ENCODE peak calls at places on chromosomes 4 and X, in seven cellular contexts. One of them, this sample, is unnamed.

GRCh38 chrX:31706456-31706855 is 634.6 kb upstream of the FTHL17 start:
- DNase-seq in CD8-positive, alpha-beta T cell: no peak
- DNase-seq in ovary: no peak
- DNase-seq in HCT116: no peak
- DNase-seq in right atrium auricular region: no peak
- DNase-seq in left ventricle myocardium inferior: no peak
- DNase-seq in tibial nerve: no peak
- DNase-seq in this sample: no peak

GRCh38 chr4:28146191-28146590 is 1285.5 kb downstream of the STIM2 start:
- DNase-seq in CD8-positive, alpha-beta T cell: no peak
- DNase-seq in ovary: no peak
- DNase-seq in HCT116: no peak
- DNase-seq in right atrium auricular region: no peak
- DNase-seq in left ventricle myocardium inferior: no peak
- DNase-seq in tibial nerve: no peak
- DNase-seq in this sample: no peak

GRCh38 chr4:8371251-8371995 is 69.1 kb downstream of the ACOX3 start:
- DNase-seq in CD8-positive, alpha-beta T cell: no peak
- DNase-seq in ovary: no peak
- DNase-seq in HCT116: no peak
- DNase-seq in right atrium auricular region: no peak
- DNase-seq in left ventricle myocardium inferior: no peak
- DNase-seq in tibial nerve: no peak
- DNase-seq in this sample: no peak

GRCh38 chr4:89781321-89781720 is 55.6 kb downstream of the SNCA start:
- DNase-seq in CD8-positive, alpha-beta T cell: no peak
- DNase-seq in ovary: no peak
- DNase-seq in HCT116: no peak
- DNase-seq in right atrium auricular region: no peak
- DNase-seq in left ventricle myocardium inferior: no peak
- DNase-seq in tibial nerve: no peak
- DNase-seq in this sample: no peak

GRCh38 chrX:1481636-1482529 is 29.2 kb upstream of the ASMTL start:
- DNase-seq in CD8-positive, alpha-beta T cell: peak
- DNase-seq in ovary: no peak
- DNase-seq in HCT116: peak
- DNase-seq in right atrium auricular region: peak
- DNase-seq in left ventricle myocardium inferior: peak
- DNase-seq in tibial nerve: no peak
- DNase-seq in this sample: no peak

GRCh38 chr4:681736-682451 is 7.1 kb downstream of the SLC49A3 start:
- DNase-seq in CD8-positive, alpha-beta T cell: peak
- DNase-seq in ovary: peak
- DNase-seq in HCT116: no peak
- DNase-seq in right atrium auricular region: no peak
- DNase-seq in left ventricle myocardium inferior: no peak
- DNase-seq in tibial nerve: no peak
- DNase-seq in this sample: no peak

GRCh38 chrX:72048515-72049455 is 82.9 kb downstream of the RTL5 start:
- DNase-seq in CD8-positive, alpha-beta T cell: peak
- DNase-seq in ovary: no peak
- DNase-seq in HCT116: no peak
- DNase-seq in right atrium auricular region: no peak
- DNase-seq in left ventricle myocardium inferior: no peak
- DNase-seq in tibial nerve: no peak
- DNase-seq in this sample: no peak

GRCh38 chr4:137981277-137981676 is 260.9 kb downstream of the SLC7A11 start:
- DNase-seq in CD8-positive, alpha-beta T cell: no peak
- DNase-seq in ovary: no peak
- DNase-seq in HCT116: peak
- DNase-seq in right atrium auricular region: no peak
- DNase-seq in left ventricle myocardium inferior: no peak
- DNase-seq in tibial nerve: no peak
- DNase-seq in this sample: no peak

GRCh38 chr4:139200506-139200905 is 23.5 kb upstream of the ELF2 start:
- DNase-seq in CD8-positive, alpha-beta T cell: no peak
- DNase-seq in ovary: no peak
- DNase-seq in HCT116: no peak
- DNase-seq in right atrium auricular region: no peak
- DNase-seq in left ventricle myocardium inferior: no peak
- DNase-seq in tibial nerve: no peak
- DNase-seq in this sample: no peak

GRCh38 chrX:1164322-1165288 is 47.8 kb downstream of the CRLF2 start:
- DNase-seq in CD8-positive, alpha-beta T cell: no peak
- DNase-seq in ovary: no peak
- DNase-seq in HCT116: no peak
- DNase-seq in right atrium auricular region: no peak
- DNase-seq in left ventricle myocardium inferior: no peak
- DNase-seq in tibial nerve: no peak
- DNase-seq in this sample: no peak

GRCh38 chr4:111450867-111451266 is 694.4 kb upstream of the FAM241A start:
- DNase-seq in CD8-positive, alpha-beta T cell: no peak
- DNase-seq in ovary: no peak
- DNase-seq in HCT116: no peak
- DNase-seq in right atrium auricular region: no peak
- DNase-seq in left ventricle myocardium inferior: no peak
- DNase-seq in tibial nerve: no peak
- DNase-seq in this sample: no peak

GRCh38 chr4:6435010-6435409 is 37.4 kb downstream of the PPP2R2C start:
- DNase-seq in CD8-positive, alpha-beta T cell: no peak
- DNase-seq in ovary: no peak
- DNase-seq in HCT116: no peak
- DNase-seq in right atrium auricular region: no peak
- DNase-seq in left ventricle myocardium inferior: no peak
- DNase-seq in tibial nerve: no peak
- DNase-seq in this sample: no peak

GRCh38 chrX:135308345-135308855 is 880 bp upstream of the ETDC start:
- DNase-seq in CD8-positive, alpha-beta T cell: no peak
- DNase-seq in ovary: no peak
- DNase-seq in HCT116: no peak
- DNase-seq in right atrium auricular region: no peak
- DNase-seq in left ventricle myocardium inferior: no peak
- DNase-seq in tibial nerve: no peak
- DNase-seq in this sample: no peak

GRCh38 chr4:69546121-69546520 is 50.4 kb upstream of the UGT2B4 start:
- DNase-seq in CD8-positive, alpha-beta T cell: no peak
- DNase-seq in ovary: no peak
- DNase-seq in HCT116: no peak
- DNase-seq in right atrium auricular region: no peak
- DNase-seq in left ventricle myocardium inferior: no peak
- DNase-seq in tibial nerve: no peak
- DNase-seq in this sample: no peak

GRCh38 chr4:104905546-104905945 is 241.1 kb upstream of the TET2 start:
- DNase-seq in CD8-positive, alpha-beta T cell: no peak
- DNase-seq in ovary: no peak
- DNase-seq in HCT116: no peak
- DNase-seq in right atrium auricular region: no peak
- DNase-seq in left ventricle myocardium inferior: no peak
- DNase-seq in tibial nerve: no peak
- DNase-seq in this sample: no peak

GRCh38 chr4:15479089-15479912 is 9.6 kb downstream of the CC2D2A start:
- DNase-seq in CD8-positive, alpha-beta T cell: no peak
- DNase-seq in ovary: peak
- DNase-seq in HCT116: peak
- DNase-seq in right atrium auricular region: no peak
- DNase-seq in left ventricle myocardium inferior: no peak
- DNase-seq in tibial nerve: no peak
- DNase-seq in this sample: no peak

GRCh38 chr4:145177906-145178538 is 2.4 kb downstream of the OTUD4 start:
- DNase-seq in CD8-positive, alpha-beta T cell: no peak
- DNase-seq in ovary: no peak
- DNase-seq in HCT116: no peak
- DNase-seq in right atrium auricular region: no peak
- DNase-seq in left ventricle myocardium inferior: no peak
- DNase-seq in tibial nerve: no peak
- DNase-seq in this sample: no peak

DNA sequence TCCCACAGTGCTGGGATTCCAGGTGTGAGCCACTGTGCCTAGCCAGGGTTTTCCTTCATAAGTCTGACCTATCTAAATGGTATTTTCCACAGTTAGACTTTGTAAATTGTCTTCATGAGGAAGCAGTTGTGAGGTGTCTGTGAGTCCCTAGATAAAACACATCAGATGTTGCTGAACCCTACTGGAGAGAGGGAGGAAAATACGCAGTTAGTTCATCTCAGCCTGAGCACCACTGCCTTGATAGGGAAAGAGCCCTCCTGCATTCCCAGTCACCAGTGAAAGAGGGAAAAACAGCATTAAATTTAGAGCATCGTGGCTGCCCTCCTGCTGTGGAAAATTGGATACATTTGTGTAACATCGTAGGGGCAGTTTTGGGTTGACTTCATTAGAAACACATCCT is 31.7 kb upstream of the CLDN34 start:
- DNase-seq in CD8-positive, alpha-beta T cell: no peak
- DNase-seq in ovary: no peak
- DNase-seq in HCT116: no peak
- DNase-seq in right atrium auricular region: no peak
- DNase-seq in left ventricle myocardium inferior: no peak
- DNase-seq in tibial nerve: no peak
- DNase-seq in this sample: no peak
- TF ChIP-seq CTCF in CD8-positive, alpha-beta T cell: no peak
- TF ChIP-seq CTCF in ovary: no peak
- TF ChIP-seq CTCF in HCT116: no peak
- TF ChIP-seq CTCF in right atrium auricular region: no peak
- TF ChIP-seq CTCF in left ventricle myocardium inferior: no peak
- TF ChIP-seq CTCF in tibial nerve: no peak
- TF ChIP-seq CTCF in this sample: no peak

GRCh38 chr4:101201421-101201820 is 145.9 kb downstream of the PPP3CA start:
- DNase-seq in CD8-positive, alpha-beta T cell: no peak
- DNase-seq in ovary: no peak
- DNase-seq in HCT116: no peak
- DNase-seq in right atrium auricular region: no peak
- DNase-seq in left ventricle myocardium inferior: no peak
- DNase-seq in tibial nerve: no peak
- DNase-seq in this sample: no peak

GRCh38 chr4:101198741-101199339 is 148.5 kb downstream of the PPP3CA start:
- DNase-seq in CD8-positive, alpha-beta T cell: no peak
- DNase-seq in ovary: no peak
- DNase-seq in HCT116: no peak
- DNase-seq in right atrium auricular region: no peak
- DNase-seq in left ventricle myocardium inferior: no peak
- DNase-seq in tibial nerve: no peak
- DNase-seq in this sample: no peak

GRCh38 chr4:101200561-101200960 is 146.8 kb downstream of the PPP3CA start:
- DNase-seq in CD8-positive, alpha-beta T cell: no peak
- DNase-seq in ovary: no peak
- DNase-seq in HCT116: peak
- DNase-seq in right atrium auricular region: no peak
- DNase-seq in left ventricle myocardium inferior: no peak
- DNase-seq in tibial nerve: no peak
- DNase-seq in this sample: no peak

GRCh38 chr4:101197350-101197749 is 150.0 kb downstream of the PPP3CA start:
- DNase-seq in CD8-positive, alpha-beta T cell: no peak
- DNase-seq in ovary: no peak
- DNase-seq in HCT116: no peak
- DNase-seq in right atrium auricular region: no peak
- DNase-seq in left ventricle myocardium inferior: no peak
- DNase-seq in tibial nerve: no peak
- DNase-seq in this sample: no peak

DNA sequence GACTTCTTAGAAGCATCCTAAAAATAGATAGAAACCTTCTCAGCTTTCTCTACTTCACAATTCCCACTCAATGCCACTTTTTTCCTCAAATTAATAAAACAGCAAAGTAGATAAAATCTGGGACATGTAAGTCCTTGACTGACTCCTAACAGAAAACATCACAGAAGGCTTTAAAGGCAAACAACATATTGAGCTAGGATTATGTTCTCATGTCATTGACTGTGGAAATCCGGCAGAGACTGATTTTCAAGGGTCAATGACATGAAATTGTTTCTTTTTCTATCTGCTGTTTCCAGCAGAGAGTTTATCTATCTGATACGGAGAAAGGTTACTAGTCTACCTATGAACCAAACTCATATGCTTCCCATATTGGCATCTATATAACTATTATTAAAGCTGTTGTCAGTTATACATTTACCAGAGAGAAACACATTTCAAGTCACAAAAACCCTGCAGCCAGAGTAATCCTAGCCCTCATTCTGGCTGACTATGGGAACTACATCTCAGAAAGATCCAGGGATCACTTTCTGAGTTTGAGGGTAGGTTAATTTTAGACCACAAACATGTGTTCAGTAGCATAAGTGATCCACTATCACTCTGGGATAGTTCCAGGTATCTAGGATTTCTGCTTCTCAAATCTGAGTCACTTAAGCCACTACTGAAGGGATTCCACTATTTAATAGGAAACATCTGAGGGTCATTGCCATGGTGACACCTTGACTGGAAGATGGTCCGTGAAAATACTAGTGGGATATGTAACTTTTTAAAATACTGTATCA is 147.6 kb downstream of the PPP3CA start:
- DNase-seq in CD8-positive, alpha-beta T cell: no peak
- DNase-seq in ovary: no peak
- DNase-seq in HCT116: no peak
- DNase-seq in right atrium auricular region: no peak
- DNase-seq in left ventricle myocardium inferior: no peak
- DNase-seq in tibial nerve: no peak
- DNase-seq in this sample: no peak
- H3K4me3 ChIP-seq in CD8-positive, alpha-beta T cell: no peak
- H3K4me3 ChIP-seq in ovary: no peak
- H3K4me3 ChIP-seq in HCT116: peak
- H3K4me3 ChIP-seq in right atrium auricular region: no peak
- H3K4me3 ChIP-seq in left ventricle myocardium inferior: no peak
- H3K4me3 ChIP-seq in tibial nerve: no peak
- H3K4me3 ChIP-seq in this sample: no peak

GRCh38 chrX:55450259-55450658 is 1.7 kb upstream of the MAGEH1 start:
- DNase-seq in CD8-positive, alpha-beta T cell: no peak
- DNase-seq in ovary: no peak
- DNase-seq in HCT116: no peak
- DNase-seq in right atrium auricular region: no peak
- DNase-seq in left ventricle myocardium inferior: no peak
- DNase-seq in tibial nerve: no peak
- DNase-seq in this sample: no peak

GRCh38 chrX:55451990-55452824 is at the start of gene MAGEH1:
- DNase-seq in CD8-positive, alpha-beta T cell: peak
- DNase-seq in ovary: peak
- DNase-seq in HCT116: no peak
- DNase-seq in right atrium auricular region: peak
- DNase-seq in left ventricle myocardium inferior: peak
- DNase-seq in tibial nerve: peak
- DNase-seq in this sample: peak

GRCh38 chrX:55452825-55453124 is 848 bp downstream of the MAGEH1 start:
- DNase-seq in CD8-positive, alpha-beta T cell: no peak
- DNase-seq in ovary: no peak
- DNase-seq in HCT116: no peak
- DNase-seq in right atrium auricular region: no peak
- DNase-seq in left ventricle myocardium inferior: no peak
- DNase-seq in tibial nerve: no peak
- DNase-seq in this sample: no peak

GRCh38 chrX:55451626-55451989 is 319 bp upstream of the MAGEH1 start:
- DNase-seq in CD8-positive, alpha-beta T cell: no peak
- DNase-seq in ovary: no peak
- DNase-seq in HCT116: no peak
- DNase-seq in right atrium auricular region: no peak
- DNase-seq in left ventricle myocardium inferior: no peak
- DNase-seq in tibial nerve: no peak
- DNase-seq in this sample: no peak

GRCh38 chrX:55451125-55451524 is 802 bp upstream of the MAGEH1 start:
- DNase-seq in CD8-positive, alpha-beta T cell: no peak
- DNase-seq in ovary: no peak
- DNase-seq in HCT116: no peak
- DNase-seq in right atrium auricular region: no peak
- DNase-seq in left ventricle myocardium inferior: no peak
- DNase-seq in tibial nerve: no peak
- DNase-seq in this sample: no peak
- H3K27ac ChIP-seq in CD8-positive, alpha-beta T cell: no peak
- H3K27ac ChIP-seq in ovary: no peak
- H3K27ac ChIP-seq in HCT116: no peak
- H3K27ac ChIP-seq in right atrium auricular region: peak
- H3K27ac ChIP-seq in left ventricle myocardium inferior: peak
- H3K27ac ChIP-seq in tibial nerve: peak
- H3K27ac ChIP-seq in this sample: peak

GRCh38 chrX:10217218-10217617 is 60.4 kb downstream of the CLCN4 start:
- DNase-seq in CD8-positive, alpha-beta T cell: no peak
- DNase-seq in ovary: no peak
- DNase-seq in HCT116: no peak
- DNase-seq in right atrium auricular region: no peak
- DNase-seq in left ventricle myocardium inferior: no peak
- DNase-seq in tibial nerve: no peak
- DNase-seq in this sample: no peak
- TF ChIP-seq CTCF in CD8-positive, alpha-beta T cell: no peak
- TF ChIP-seq CTCF in ovary: no peak
- TF ChIP-seq CTCF in HCT116: peak
- TF ChIP-seq CTCF in right atrium auricular region: no peak
- TF ChIP-seq CTCF in left ventricle myocardium inferior: peak
- TF ChIP-seq CTCF in tibial nerve: no peak
- TF ChIP-seq CTCF in this sample: no peak